ENCODE peak calls at places on chromosome X, in nine cellular contexts. Z, R, G, D, C, O, A, F and J are unnamed samples.
A peak's percentile ranks its signal among the peaks of the same experiment; 100 is the strongest.

GRCh38 chrX:149037301-149037700 is 467.8 kb downstream of the IDS start:
- DNase-seq in Z (peak; percentile 67), R (no peak), G (no peak), D (no peak), C (no peak), O (no peak), A (no peak), F (no peak), J (no peak)

GRCh38 chrX:67544281-67544680 is 460 bp downstream of the AR start:
- DNase-seq in Z (peak; percentile 7), R (no peak), G (peak; percentile 25), D (no peak), C (no peak), O (peak; percentile 6), A (peak; percentile 55), F (no peak), J (peak; percentile 58)

GRCh38 chrX:138982350-138982749 is 270.8 kb upstream of the FGF13 start:
- DNase-seq in Z (no peak), R (no peak), G (no peak), D (no peak), C (no peak), O (no peak), A (no peak), F (no peak), J (no peak)

GRCh38 chrX:42497356-42497755 is 280.6 kb downstream of the PPP1R2C start:
- DNase-seq in Z (no peak), R (no peak), G (no peak), D (no peak), C (no peak), O (no peak), A (no peak), F (no peak), J (no peak)

GRCh38 chrX:133544778-133545177 is 129.5 kb upstream of the GPC4 start:
- DNase-seq in Z (no peak), R (no peak), G (no peak), D (no peak), C (no peak), O (no peak), A (no peak), F (no peak), J (no peak)

GRCh38 chrX:108439434-108439883 is at the start of gene COL4A5:
- DNase-seq in Z (peak; percentile 92), R (peak; percentile 0), G (peak; percentile 84), D (no peak), C (peak; percentile 72), O (peak; percentile 90), A (peak; percentile 74), F (peak; percentile 64), J (peak; percentile 56)

GRCh38 chrX:36978886-36979285 is 29.3 kb upstream of the FAM47C start:
- DNase-seq in Z (no peak), R (no peak), G (peak; percentile 15), D (no peak), C (no peak), O (no peak), A (no peak), F (no peak), J (no peak)

GRCh38 chrX:43436497-43436896 is 219.6 kb upstream of the MAOA start:
- DNase-seq in Z (no peak), R (no peak), G (no peak), D (no peak), C (no peak), O (no peak), A (no peak), F (no peak), J (no peak)

GRCh38 chrX:45743081-45743533 is 542.4 kb upstream of the DIPK2B start:
- DNase-seq in Z (peak; percentile 22), R (no peak), G (peak; percentile 70), D (no peak), C (no peak), O (peak; percentile 76), A (no peak), F (no peak), J (no peak)

GRCh38 chrX:110178179-110178865 is 139.6 kb downstream of the AMMECR1 start:
- DNase-seq in Z (no peak), R (no peak), G (no peak), D (no peak), C (peak; percentile 23), O (no peak), A (no peak), F (no peak), J (no peak)

GRCh38 chrX:43644124-43644701 is 11.9 kb upstream of the MAOA start:
- DNase-seq in Z (peak; percentile 90), R (no peak), G (peak; percentile 58), D (no peak), C (no peak), O (peak; percentile 77), A (no peak), F (peak; percentile 18), J (no peak)

GRCh38 chrX:29478336-29479069 is 736.9 kb upstream of the MAGEB2 start:
- DNase-seq in Z (peak; percentile 48), R (no peak), G (peak; percentile 2), D (no peak), C (no peak), O (peak; percentile 26), A (peak; percentile 47), F (no peak), J (no peak)

GRCh38 chrX:73944582-73944947 is 359.4 kb upstream of the ZCCHC13 start:
- DNase-seq in Z (no peak), R (no peak), G (no peak), D (no peak), C (no peak), O (no peak), A (no peak), F (no peak), J (no peak)